ENCODE peak calls at places on chromosome 14, in six cellular contexts. P is stimulated activated CD8-positive, alpha-beta memory T cell treated with anti-CD3 and anti-CD28 coated beads, Interleukin-12 subunit alpha, Interleukin-12 subunit beta, amount 100 ng/mL, for 4 hours; A is GM12891; Q is GM12892; O is caudate nucleus; S is cardiac muscle cell. Z is an unnamed sample.

GRCh38 chr14:69937367-69937777 is 58.2 kb downstream of the SMOC1 start:
- DNase-seq in A (no peak), S (peak; percentile 32), O (no peak), P (no peak), Q (no peak), Z (no peak)

GRCh38 chr14:85634205-85634604 is 104.3 kb downstream of the FLRT2 start:
- DNase-seq in O (no peak), S (no peak), Q (no peak), A (no peak), P (no peak), Z (no peak)

GRCh38 chr14:23951590-23952143 is 1.9 kb upstream of the DHRS4 start:
- DNase-seq in S (no peak), A (no peak), Q (no peak), P (no peak), O (peak; percentile 70), Z (no peak)

GRCh38 chr14:42535397-42535796 is 928.7 kb downstream of the LRFN5 start:
- DNase-seq in S (no peak), O (no peak), P (no peak), A (no peak), Q (no peak), Z (no peak)

GRCh38 chr14:90091393-90091792 is 29.6 kb downstream of the KCNK13 start:
- DNase-seq in A (no peak), Q (no peak), S (no peak), P (no peak), O (no peak), Z (no peak)

GRCh38 chr14:23665302-23666016 is 29.3 kb downstream of the DHRS2 start:
- DNase-seq in Q (no peak), O (no peak), P (no peak), A (no peak), S (no peak), Z (no peak)

GRCh38 chr14:77007339-77007974 is 21.1 kb downstream of the IRF2BPL start:
- DNase-seq in S (no peak), A (no peak), Q (no peak), P (no peak), O (no peak), Z (no peak)

GRCh38 chr14:105199093-105199492 is 18.0 kb upstream of the NUDT14 start:
- DNase-seq in Q (no peak), P (no peak), S (no peak), A (no peak), O (no peak), Z (no peak)

GRCh38 chr14:102194856-102195255 is 55.2 kb downstream of the WDR20 start:
- DNase-seq in A (no peak), O (no peak), S (no peak), Q (no peak), P (no peak), Z (no peak)

GRCh38 chr14:103819503-103820307 is 27.7 kb downstream of the PPP1R13B start:
- DNase-seq in O (no peak), Q (no peak), P (no peak), A (no peak), S (peak; percentile 89), Z (no peak)

GRCh38 chr14:104289485-104289884 is 151.1 kb downstream of the KIF26A start:
- DNase-seq in A (no peak), O (no peak), Q (no peak), S (no peak), P (no peak), Z (no peak)

GRCh38 chr14:92670177-92670576 is 78.2 kb downstream of the LGMN start:
- DNase-seq in O (no peak), A (no peak), P (no peak), Q (no peak), S (no peak), Z (no peak)

GRCh38 chr14:44759263-44759662 is 202.5 kb downstream of the KLHL28 start:
- DNase-seq in A (no peak), Q (no peak), P (no peak), S (no peak), O (no peak), Z (no peak)

GRCh38 chr14:20455355-20456300 is 602 bp downstream of the APEX1 start:
- DNase-seq in A (no peak), Q (no peak), O (peak; percentile 86), S (peak; percentile 82), P (no peak), Z (no peak)

GRCh38 chr14:72291908-72292688 is 359.9 kb downstream of the RGS6 start:
- DNase-seq in Q (peak; percentile 17), P (no peak), O (peak; percentile 58), A (peak; percentile 14), S (peak; percentile 52), Z (no peak)

GRCh38 chr14:37599527-37600368 is 4.3 kb downstream of the TTC6 start:
- DNase-seq in O (no peak), S (no peak), Q (no peak), P (no peak), A (no peak), Z (no peak)

GRCh38 chr14:32329146-32329545 is at the start of gene AKAP6:
- DNase-seq in P (no peak), A (no peak), O (peak; percentile 94), S (no peak), Q (no peak), Z (no peak)

GRCh38 chr14:61223552-61223951 is 57.6 kb downstream of the TMEM30B start:
- DNase-seq in P (no peak), O (no peak), A (no peak), S (no peak), Q (no peak), Z (no peak)

GRCh38 chr14:56195727-56196126 is 77.5 kb downstream of the PELI2 start:
- DNase-seq in P (no peak), S (no peak), Q (peak; percentile 14), A (no peak), O (no peak), Z (no peak)

GRCh38 chr14:68675233-68675577 is 117.7 kb downstream of the ZFP36L1 start:
- DNase-seq in A (no peak), P (no peak), S (no peak), O (no peak), Q (no peak), Z (no peak)